ENCODE peak calls at places on chromosomes 11 and 22, in four cellular contexts. D is heart right ventricle, O is IMR-90, T is PC-3. C is an unnamed sample.

GRCh38 chr22:50734986-50735738 is 2.8 kb upstream of the ACR start:
- DNase-seq in O (no peak), T (no peak), D (peak; percentile 4), C (no peak)

GRCh38 chr11:47768090-47768620 is 1.0 kb upstream of the FNBP4 start:
- DNase-seq in T (peak; percentile 6), D (peak; percentile 66), O (peak; percentile 61), C (no peak)

GRCh38 chr11:28756977-28757376 is 648.8 kb downstream of the METTL15 start:
- DNase-seq in O (peak; percentile 89), D (no peak), T (peak; percentile 89), C (no peak)

GRCh38 chr11:20112291-20113146 is 47.8 kb downstream of the DBX1 start:
- DNase-seq in O (peak; percentile 97), T (peak; percentile 83), D (peak; percentile 74), C (no peak)

GRCh38 chr11:86274999-86275398 is 27.0 kb upstream of the HIKESHI start:
- DNase-seq in D (no peak), T (no peak), O (no peak), C (no peak)

GRCh38 chr22:23752090-23752691 is 1.3 kb upstream of the ZNF70 start:
- DNase-seq in O (no peak), D (no peak), T (no peak), C (no peak)

GRCh38 chr11:61626580-61627380 is 45.9 kb upstream of the SYT7 start:
- DNase-seq in T (peak; percentile 98), O (peak; percentile 36), D (peak; percentile 40), C (no peak)

GRCh38 chr11:76161261-76161961 is 44.9 kb downstream of the WNT11 start:
- DNase-seq in O (no peak), T (no peak), D (peak; percentile 39), C (no peak)

GRCh38 chr11:121321614-121322243 is 29.2 kb downstream of the SC5D start:
- DNase-seq in D (no peak), O (peak; percentile 1), T (peak; percentile 76), C (no peak)

GRCh38 chr11:64590763-64591221 is at the start of gene SLC22A12:
- DNase-seq in D (no peak), T (no peak), O (no peak), C (no peak)

GRCh38 chr11:117950320-117950719 is 21.1 kb upstream of the TMPRSS13 start:
- DNase-seq in T (peak; percentile 18), D (no peak), O (no peak), C (peak; percentile 47)

GRCh38 chr11:14029971-14030531 is 67.5 kb downstream of the SPON1 start:
- DNase-seq in O (peak; percentile 81), D (peak; percentile 66), T (peak; percentile 84), C (no peak)

GRCh38 chr11:33716236-33716635 is 15.6 kb upstream of the C11orf91 start:
- DNase-seq in T (peak; percentile 65), O (no peak), D (no peak), C (no peak)

GRCh38 chr11:17423533-17424310 is 35.3 kb upstream of the KCNJ11 start:
- DNase-seq in O (no peak), T (no peak), D (no peak), C (no peak)

DNA sequence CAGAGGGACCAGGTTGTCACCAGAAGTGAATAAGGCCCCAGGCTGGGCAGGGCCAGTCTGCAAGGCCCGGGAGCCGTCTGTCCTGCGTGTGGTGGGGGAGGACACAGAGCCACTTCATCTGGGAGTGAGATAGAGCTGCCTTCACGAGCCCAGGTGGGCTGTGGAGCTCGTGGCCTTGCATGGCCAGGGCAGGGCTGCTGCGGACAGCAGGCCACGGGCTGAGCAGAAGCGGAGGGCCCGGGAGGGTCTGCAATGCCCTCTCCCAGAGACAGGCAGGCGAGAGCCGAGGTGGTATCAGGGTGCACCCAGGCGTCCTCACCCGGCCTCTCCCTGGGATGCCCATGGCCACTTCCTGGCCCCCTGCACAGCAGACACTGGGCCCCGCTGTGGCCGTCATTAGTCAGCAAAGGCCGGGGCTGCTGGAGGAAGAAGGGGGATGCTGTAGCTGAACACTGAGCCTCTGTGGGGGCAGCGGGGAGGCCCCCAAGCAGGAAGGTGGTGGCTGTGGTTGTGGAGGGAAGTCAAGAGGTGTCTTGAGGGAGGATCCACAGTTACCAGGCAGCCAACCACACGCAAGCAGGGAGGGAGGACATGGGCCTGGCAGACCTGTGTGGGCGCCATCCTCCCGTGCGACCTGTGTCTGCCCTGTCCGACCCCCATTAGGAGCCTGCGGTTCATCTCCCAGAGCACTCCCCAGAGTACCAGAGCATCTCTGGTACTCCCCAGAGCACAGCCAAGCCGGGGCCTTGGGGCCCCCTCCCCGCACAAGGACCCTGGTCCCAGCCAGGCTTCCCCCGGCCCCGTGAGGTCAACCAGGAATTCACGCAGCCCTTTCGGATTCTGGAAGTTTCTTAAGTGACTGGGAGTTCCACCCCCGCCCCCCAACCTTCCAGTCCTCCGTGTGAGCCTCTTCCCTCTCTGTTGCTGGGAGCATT is 1109.5 kb downstream of the BRD1 start:
- DNase-seq in D (no peak), T (no peak), O (no peak), C (no peak)
- H3K9me3 ChIP-seq in D (peaks cover 9% of the 10 kb centered on the region), T (no peaks in the 10 kb centered on the region), O (peaks cover 46% of the 10 kb centered on the region), C (no peaks in the 10 kb centered on the region)

DNA sequence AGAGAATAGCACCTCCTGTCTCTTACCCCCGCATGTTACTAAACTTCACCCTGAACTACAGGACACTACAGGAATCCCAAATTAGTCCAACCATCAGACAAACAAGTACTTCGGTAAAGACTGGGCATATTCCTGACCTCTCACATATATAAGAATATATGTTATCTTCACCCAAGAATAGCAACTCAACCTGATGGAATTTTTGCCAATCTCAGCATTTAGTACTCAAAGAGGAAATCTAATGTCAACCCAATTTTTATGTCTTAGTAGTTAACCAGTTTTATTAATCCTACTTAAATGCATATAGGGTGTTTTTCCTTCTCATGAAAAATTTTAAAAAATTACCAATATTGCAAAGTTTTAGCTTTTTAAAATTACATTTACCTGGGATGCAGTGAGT is 26.2 kb downstream of the PGR start:
- DNase-seq in O (no peak), D (no peak), T (no peak), C (no peak)
- H3K9me3 ChIP-seq in O (no peaks in the 10 kb centered on the region), D (peaks cover 19% of the 10 kb centered on the region), T (no peaks in the 10 kb centered on the region), C (no peaks in the 10 kb centered on the region)

GRCh38 chr11:2664331-2664730 is 35.5 kb downstream of the KCNQ1OT1 start:
- DNase-seq in O (no peak), D (no peak), T (no peak), C (no peak)

GRCh38 chr11:2663915-2664314 is 35.9 kb downstream of the KCNQ1OT1 start:
- DNase-seq in T (no peak), O (no peak), D (no peak), C (no peak)

GRCh38 chr11:2662024-2662312 is 37.8 kb downstream of the KCNQ1OT1 start:
- DNase-seq in T (no peak), O (no peak), D (no peak), C (no peak)

GRCh38 chr11:2662430-2663299 is 37.1 kb downstream of the KCNQ1OT1 start:
- DNase-seq in O (no peak), D (no peak), T (no peak), C (no peak)

DNA sequence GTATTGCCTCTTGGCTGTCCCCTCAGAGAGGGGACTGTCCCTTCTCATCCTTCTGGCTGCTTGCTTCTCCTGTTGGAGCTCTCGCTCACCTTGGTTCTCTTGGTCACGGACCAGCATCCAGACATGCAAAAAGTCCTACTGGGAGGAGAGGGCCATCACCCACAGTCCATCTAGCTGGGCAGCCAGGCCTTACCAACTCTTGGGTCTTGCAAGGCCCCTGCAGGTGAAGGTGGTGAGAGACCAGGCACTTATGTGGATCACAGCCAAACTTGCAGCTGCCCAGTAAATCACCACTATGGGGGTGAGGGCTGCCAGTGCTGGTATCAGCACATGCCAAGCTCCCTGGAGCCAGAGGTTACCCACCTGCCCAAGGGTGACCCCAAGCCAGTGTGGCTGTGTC is 36.3 kb downstream of the KCNQ1OT1 start:
- DNase-seq in D (no peak), O (no peak), T (no peak), C (no peak)
- H3K9me3 ChIP-seq in D (peaks cover 42% of the 10 kb centered on the region), O (peaks cover 38% of the 10 kb centered on the region), T (peaks cover 12% of the 10 kb centered on the region), C (no peaks in the 10 kb centered on the region)

GRCh38 chr11:130308059-130308458 is 6.7 kb downstream of the ZBTB44 start:
- DNase-seq in D (no peak), O (no peak), T (no peak), C (no peak)
- H3K9me3 ChIP-seq in D (peaks cover 13% of the 10 kb centered on the region), O (no peaks in the 10 kb centered on the region), T (no peaks in the 10 kb centered on the region), C (no peaks in the 10 kb centered on the region)

DNA sequence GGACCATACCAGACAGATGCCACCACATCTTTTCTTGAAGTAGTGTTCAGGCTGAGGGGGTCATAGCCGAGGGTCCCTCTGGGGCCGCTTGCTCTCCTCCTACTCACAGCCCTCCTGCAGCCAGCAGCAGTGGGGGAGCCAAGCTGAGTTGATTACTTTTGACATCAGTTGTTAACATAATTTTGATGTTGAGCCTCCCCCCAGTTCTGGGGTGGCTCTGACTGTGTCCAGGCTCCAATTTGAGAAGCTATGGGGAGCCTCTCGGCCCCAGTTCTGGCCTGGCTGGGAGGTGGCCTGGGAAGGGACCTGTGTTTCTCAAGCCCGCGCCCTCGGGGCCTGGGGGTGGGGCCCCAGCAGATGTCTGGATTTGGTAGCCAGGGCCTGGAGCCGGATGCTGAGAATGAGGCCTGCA is 48.0 kb downstream of the KCNQ1OT1 start:
- DNase-seq in D (no peak), O (no peak), T (no peak), C (no peak)
- H3K9me3 ChIP-seq in D (peaks cover 70% of the 10 kb centered on the region), O (peaks cover 67% of the 10 kb centered on the region), T (peaks cover 19% of the 10 kb centered on the region), C (peaks cover 3% of the 10 kb centered on the region)

GRCh38 chr11:114301927-114302326 is 5.7 kb downstream of the NNMT start:
- DNase-seq in T (no peak), O (no peak), D (no peak), C (no peak)
- H3K9me3 ChIP-seq in T (peaks cover 4% of the 10 kb centered on the region), O (peaks cover 6% of the 10 kb centered on the region), D (peaks cover 17% of the 10 kb centered on the region), C (no peaks in the 10 kb centered on the region)

GRCh38 chr11:134864233-134864967 is 452.4 kb upstream of the B3GAT1 start:
- DNase-seq in D (no peak), T (no peak), O (no peak), C (no peak)

GRCh38 chr11:134862796-134863195 is 450.8 kb upstream of the B3GAT1 start:
- DNase-seq in D (no peak), O (no peak), T (no peak), C (no peak)

GRCh38 chr11:134864968-134865305 is 452.9 kb upstream of the B3GAT1 start:
- DNase-seq in D (no peak), T (no peak), O (no peak), C (no peak)

GRCh38 chr11:134862168-134862567 is 450.1 kb upstream of the B3GAT1 start:
- DNase-seq in T (no peak), O (no peak), D (no peak), C (no peak)

GRCh38 chr11:134863294-134863693 is 451.3 kb upstream of the B3GAT1 start:
- DNase-seq in D (no peak), O (no peak), T (no peak), C (no peak)
- H3K9me3 ChIP-seq in D (no peaks in the 10 kb centered on the region), O (peaks cover 17% of the 10 kb centered on the region), T (peaks cover 4% of the 10 kb centered on the region), C (no peaks in the 10 kb centered on the region)

C was measured in T-helper 17 cell.